ENCODE peak calls at places on chromosomes 6 and 20, in six cellular contexts. N is fibroblast of lung, G is endothelial cell of umbilical vein, D is mammary epithelial cell, U is MM.1S, T is HCT116. Q is an unnamed sample.

GRCh38 chr6:41470341-41471063 is 75.7 kb upstream of the FOXP4 start:
- DNase-seq in N (no peak), G (no peak), D (no peak), U (no peak), T (no peak), Q (no peak)

GRCh38 chr6:16533210-16533609 is 228.1 kb downstream of the ATXN1 start:
- DNase-seq in N (peak; percentile 17), G (no peak), D (no peak), U (no peak), T (no peak), Q (no peak)

GRCh38 chr20:61891916-61892649 is 173.6 kb downstream of the TAF4 start:
- DNase-seq in N (no peak), G (no peak), D (no peak), U (no peak), T (no peak), Q (no peak)

GRCh38 chr6:46626228-46626909 is 26.2 kb downstream of the CYP39A1 start:
- DNase-seq in N (peak; percentile 64), G (peak; percentile 27), D (peak; percentile 31), U (peak; percentile 50), T (peak; percentile 22), Q (no peak)

GRCh38 chr6:167927246-167927645 is 70.2 kb upstream of the KIF25 start:
- DNase-seq in N (no peak), G (no peak), D (no peak), U (no peak), T (no peak), Q (no peak)

GRCh38 chr6:125584468-125584939 is 164.9 kb upstream of the HEY2 start:
- DNase-seq in N (peak; percentile 3), G (peak; percentile 13), D (peak; percentile 1), U (no peak), T (no peak), Q (no peak)

GRCh38 chr20:56445540-56445939 is 22.9 kb upstream of the RTF2 start:
- DNase-seq in N (no peak), G (no peak), D (no peak), U (no peak), T (no peak), Q (no peak)

GRCh38 chr6:129605962-129606361 is 104.0 kb downstream of the ARHGAP18 start:
- DNase-seq in N (no peak), G (no peak), D (no peak), U (no peak), T (no peak), Q (no peak)

GRCh38 chr6:140078552-140079126 is 704.2 kb upstream of the CITED2 start:
- DNase-seq in N (peak; percentile 96), G (peak; percentile 80), D (no peak), U (no peak), T (no peak), Q (no peak)

GRCh38 chr6:151012321-151013294 is 147.1 kb downstream of the MTHFD1L start:
- DNase-seq in N (peak; percentile 76), G (peak; percentile 88), D (no peak), U (no peak), T (no peak), Q (no peak)

GRCh38 chr6:157561929-157562810 is 181.2 kb downstream of the ZDHHC14 start:
- DNase-seq in N (no peak), G (no peak), D (no peak), U (peak; percentile 39), T (no peak), Q (no peak)

GRCh38 chr20:45407067-45407745 is 883 bp upstream of the DBNDD2 start:
- DNase-seq in N (peak; percentile 14), G (peak; percentile 24), D (peak; percentile 12), U (no peak), T (no peak), Q (no peak)

GRCh38 chr6:141326426-141326825 is 806.3 kb upstream of the GJE1 start:
- DNase-seq in N (peak; percentile 99), G (peak; percentile 94), D (peak; percentile 99), U (no peak), T (peak; percentile 98), Q (no peak)

GRCh38 chr6:109058620-109059019 is 36.0 kb downstream of the SESN1 start:
- DNase-seq in N (no peak), G (no peak), D (no peak), U (no peak), T (no peak), Q (no peak)
- TF ChIP-seq EZH2 in N (no peak), G (no peak), D (no peak), U (no peak), T (no peak), Q (no peak)

DNA sequence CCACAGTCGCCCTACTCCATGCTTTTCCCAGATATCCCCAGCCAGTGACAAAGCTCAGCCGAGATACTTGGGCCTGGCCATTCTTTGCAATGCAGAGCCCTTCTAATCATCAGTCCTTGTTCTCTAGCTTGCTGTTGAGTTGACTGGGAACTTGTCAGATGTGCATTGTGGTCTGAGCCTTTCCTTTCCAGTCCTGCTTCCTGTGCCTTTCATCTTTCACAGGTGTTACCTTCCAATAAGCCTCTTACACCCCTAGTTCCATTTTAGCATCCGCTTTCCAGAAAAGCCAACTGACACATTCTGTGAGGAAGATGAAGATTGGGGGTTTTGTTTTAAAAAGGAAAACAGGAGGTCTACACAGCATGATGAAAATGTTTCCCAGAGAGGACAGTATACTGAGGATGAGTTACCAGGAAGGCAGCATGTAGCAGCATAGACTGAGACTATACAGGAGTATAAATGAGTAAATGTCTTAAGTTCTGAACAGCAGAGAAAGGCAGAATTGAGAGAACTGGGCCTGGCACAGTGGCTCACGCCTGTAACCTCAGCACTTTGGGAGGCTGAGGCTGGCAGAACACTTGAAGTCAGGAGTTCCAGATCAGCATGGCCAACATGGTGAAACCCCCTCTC is 5.5 kb upstream of the CEP85L start:
- DNase-seq in N (no peak), G (no peak), D (no peak), U (peak; percentile 44), T (no peak), Q (no peak)
- H3K4me3 ChIP-seq in N (no peak overlapping the region), G (no peak overlapping the region), D (no peak overlapping the region), U (no peak overlapping the region), T (no peak overlapping the region), Q (no peak overlapping the region)

DNA sequence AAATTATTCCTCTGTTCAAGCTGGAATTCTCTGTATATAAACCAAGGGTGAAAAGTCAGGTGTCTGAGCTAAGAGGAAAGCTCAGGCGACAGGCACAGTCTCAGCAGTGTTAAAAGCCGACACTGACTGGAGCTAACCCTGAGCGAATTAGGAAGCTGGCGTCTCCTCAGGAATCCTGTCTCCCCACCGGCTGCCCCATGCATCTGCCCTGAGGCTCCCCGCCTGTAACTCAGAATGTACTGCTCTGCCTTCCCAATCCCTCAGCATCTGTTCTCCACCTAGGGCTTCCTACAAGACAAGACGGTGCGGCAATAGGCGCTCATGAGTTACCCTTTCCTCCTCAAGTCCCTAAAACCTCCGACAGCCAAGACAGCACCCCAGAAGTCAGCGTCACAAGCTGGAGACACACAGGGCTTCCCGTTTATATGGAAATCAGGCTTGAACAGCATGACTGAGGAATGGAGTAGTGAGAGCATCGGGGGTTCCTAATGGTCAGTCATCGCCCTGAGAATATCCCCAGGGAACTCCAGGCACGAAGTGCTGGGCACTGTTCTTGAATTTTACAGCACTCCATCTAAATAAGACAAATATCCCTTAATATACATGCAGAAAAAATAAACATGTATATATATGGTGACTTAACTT is 33.5 kb downstream of the WDR27 start:
- DNase-seq in N (no peak), G (no peak), D (no peak), U (no peak), T (no peak), Q (no peak)
- H3K9me3 ChIP-seq in N (no peaks in the 10 kb centered on the region), G (no peaks in the 10 kb centered on the region), D (no peaks in the 10 kb centered on the region), U (no peaks in the 10 kb centered on the region), T (no peaks in the 10 kb centered on the region), Q (no peaks in the 10 kb centered on the region)

GRCh38 chr6:43407296-43407695 is 20.0 kb upstream of the ABCC10 start:
- DNase-seq in N (no peak), G (no peak), D (no peak), U (no peak), T (no peak), Q (no peak)

GRCh38 chr6:43399932-43400487 is 27.3 kb upstream of the ABCC10 start:
- DNase-seq in N (no peak), G (no peak), D (no peak), U (no peak), T (no peak), Q (no peak)

GRCh38 chr6:43402819-43403218 is 24.5 kb upstream of the ABCC10 start:
- DNase-seq in N (no peak), G (no peak), D (no peak), U (no peak), T (peak; percentile 13), Q (no peak)

GRCh38 chr6:43401730-43402129 is 25.6 kb upstream of the ABCC10 start:
- DNase-seq in N (no peak), G (no peak), D (no peak), U (no peak), T (no peak), Q (no peak)

DNA sequence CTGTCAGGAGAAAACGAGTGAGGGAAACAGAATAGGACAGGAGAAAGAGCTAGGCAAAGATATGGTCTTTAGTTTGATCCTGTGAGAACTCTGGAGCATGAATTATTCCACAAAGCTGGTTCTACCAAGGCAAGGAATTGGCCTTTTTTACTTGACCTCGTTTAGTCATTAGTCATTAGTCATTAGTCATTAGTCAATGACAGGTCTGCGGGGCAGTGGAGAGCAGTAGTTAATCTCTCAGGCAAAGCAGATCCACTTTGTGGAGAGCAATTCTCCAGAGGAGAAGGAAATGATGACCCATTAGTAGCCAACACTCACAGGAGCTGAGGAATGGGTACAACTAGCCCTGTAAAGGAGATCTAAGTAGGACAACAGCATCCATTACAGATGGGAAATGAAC is 22.0 kb upstream of the ABCC10 start:
- DNase-seq in N (no peak), G (no peak), D (peak; percentile 52), U (no peak), T (no peak), Q (no peak)
- TF ChIP-seq EZH2 in N (no peak), G (no peak), D (no peak), U (no peak), T (no peak), Q (no peak)

GRCh38 chr6:6004147-6004995 is 2.4 kb downstream of the NRN1 start:
- DNase-seq in N (peak; percentile 29), G (peak; percentile 61), D (peak; percentile 17), U (no peak), T (no peak), Q (peak; percentile 50)
- H3K4me3 ChIP-seq in N (no peak overlapping the region), G (peak overlapping the region; percentile 86), D (no peak overlapping the region), U (peak overlapping the region; percentile 67), T (no peak overlapping the region), Q (peak overlapping the region; percentile 97)

DNA sequence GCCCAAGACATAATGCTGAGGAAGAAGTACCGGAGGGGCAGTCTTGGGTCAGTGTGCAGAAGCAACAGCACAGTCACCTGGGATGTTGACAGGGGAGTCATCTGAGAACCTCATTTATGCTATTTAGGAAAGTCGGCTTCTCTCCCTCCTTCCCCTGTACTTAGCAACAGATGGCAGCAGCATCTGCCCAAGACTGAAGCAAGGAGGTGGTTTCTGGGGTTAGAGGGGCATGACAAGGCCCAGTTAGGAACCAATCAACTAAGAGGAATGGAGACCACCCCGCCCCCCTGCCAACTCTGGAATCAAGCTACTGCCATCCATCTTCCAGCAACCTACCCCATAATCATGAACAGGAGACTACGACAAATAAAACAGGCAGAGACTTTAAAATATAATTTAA is 21.7 kb downstream of the RIPK1 start:
- DNase-seq in N (no peak), G (no peak), D (no peak), U (no peak), T (no peak), Q (no peak)
- H3K9me3 ChIP-seq in N (no peaks in the 10 kb centered on the region), G (no peaks in the 10 kb centered on the region), D (peaks cover 9% of the 10 kb centered on the region), U (peaks cover 4% of the 10 kb centered on the region), T (peaks cover 40% of the 10 kb centered on the region), Q (no peaks in the 10 kb centered on the region)

GRCh38 chr20:58784321-58785074 is 66.2 kb downstream of the GNAS-AS1 start:
- DNase-seq in N (no peak), G (no peak), D (no peak), U (no peak), T (no peak), Q (no peak)
- TF ChIP-seq EZH2 in N (no peak), G (no peak), D (no peak), U (no peak), T (no peak), Q (no peak)

Q was measured in SK-N-MC.